ENCODE peak calls at places on chromosomes 11 and 22, in five cellular contexts. One of them, this sample, is unnamed.
A peak's percentile ranks its signal among the peaks of the same experiment; 100 is the strongest.

GRCh38 chr11:120546312-120547205 is 35.0 kb downstream of the GRIK4 start:
- DNase-seq in neuronal stem cell: no peak
- DNase-seq in H1: no peak
- DNase-seq in H9: peak; percentile 64
- DNase-seq in mesenchymal stem cell: peak; percentile 96
- DNase-seq in this sample: peak; percentile 49

GRCh38 chr11:76792505-76793264 is 9.5 kb downstream of the TSKU start:
- DNase-seq in H1: no peak
- DNase-seq in neuronal stem cell: no peak
- DNase-seq in mesenchymal stem cell: no peak
- DNase-seq in H9: no peak
- DNase-seq in this sample: no peak

GRCh38 chr22:22771696-22772377 is 115.8 kb upstream of the IGLL5 start:
- DNase-seq in neuronal stem cell: no peak
- DNase-seq in H1: no peak
- DNase-seq in mesenchymal stem cell: no peak
- DNase-seq in H9: no peak
- DNase-seq in this sample: no peak

GRCh38 chr22:36212896-36213295 is 11.3 kb upstream of the APOL4 start:
- DNase-seq in H9: no peak
- DNase-seq in mesenchymal stem cell: no peak
- DNase-seq in neuronal stem cell: no peak
- DNase-seq in H1: no peak
- DNase-seq in this sample: no peak

GRCh38 chr11:59755701-59756495 is 722 bp downstream of the STX3 start:
- DNase-seq in H9: peak; percentile 71
- DNase-seq in neuronal stem cell: peak; percentile 51
- DNase-seq in H1: no peak
- DNase-seq in mesenchymal stem cell: peak; percentile 85
- DNase-seq in this sample: peak; percentile 65

GRCh38 chr11:2798951-2799761 is 86.4 kb downstream of the CDKN1C start:
- DNase-seq in mesenchymal stem cell: peak; percentile 61
- DNase-seq in H1: no peak
- DNase-seq in H9: peak; percentile 17
- DNase-seq in neuronal stem cell: no peak
- DNase-seq in this sample: no peak

GRCh38 chr11:131668867-131669780 is 298.7 kb downstream of the NTM start:
- DNase-seq in H9: peak; percentile 77
- DNase-seq in mesenchymal stem cell: peak; percentile 54
- DNase-seq in H1: no peak
- DNase-seq in neuronal stem cell: peak; percentile 50
- DNase-seq in this sample: peak; percentile 53

GRCh38 chr11:74057251-74058151 is 48.6 kb upstream of the UCP3 start:
- DNase-seq in H9: no peak
- DNase-seq in H1: no peak
- DNase-seq in neuronal stem cell: no peak
- DNase-seq in mesenchymal stem cell: peak; percentile 91
- DNase-seq in this sample: no peak

GRCh38 chr22:22959147-22959827 is 71.7 kb downstream of the IGLL5 start:
- DNase-seq in neuronal stem cell: peak; percentile 76
- DNase-seq in mesenchymal stem cell: peak; percentile 31
- DNase-seq in H1: no peak
- DNase-seq in H9: peak; percentile 73
- DNase-seq in this sample: peak; percentile 85

GRCh38 chr11:133163463-133164419 is 368.6 kb downstream of the OPCML start:
- DNase-seq in neuronal stem cell: peak; percentile 46
- DNase-seq in H1: no peak
- DNase-seq in H9: peak; percentile 40
- DNase-seq in mesenchymal stem cell: no peak
- DNase-seq in this sample: no peak

GRCh38 chr11:74325649-74326645 is 14.5 kb upstream of the P4HA3 start:
- DNase-seq in neuronal stem cell: no peak
- DNase-seq in H1: no peak
- DNase-seq in H9: no peak
- DNase-seq in mesenchymal stem cell: peak; percentile 35
- DNase-seq in this sample: no peak

GRCh38 chr11:96341237-96342130 is 1.5 kb downstream of the MAML2 start:
- DNase-seq in mesenchymal stem cell: peak; percentile 70
- DNase-seq in H9: peak; percentile 61
- DNase-seq in H1: no peak
- DNase-seq in neuronal stem cell: peak; percentile 26
- DNase-seq in this sample: no peak

GRCh38 chr11:66542362-66542761 is 3.5 kb downstream of the ZDHHC24 start:
- DNase-seq in H9: no peak
- DNase-seq in H1: no peak
- DNase-seq in mesenchymal stem cell: no peak
- DNase-seq in neuronal stem cell: no peak
- DNase-seq in this sample: no peak

GRCh38 chr11:44940835-44941234 is 9.8 kb downstream of the TP53I11 start:
- DNase-seq in H9: no peak
- DNase-seq in neuronal stem cell: no peak
- DNase-seq in H1: no peak
- DNase-seq in mesenchymal stem cell: no peak
- DNase-seq in this sample: no peak

GRCh38 chr11:36627006-36627405 is 29.0 kb upstream of the RAG2 start:
- DNase-seq in H9: no peak
- DNase-seq in mesenchymal stem cell: no peak
- DNase-seq in neuronal stem cell: no peak
- DNase-seq in H1: no peak
- DNase-seq in this sample: no peak

GRCh38 chr22:24128631-24129601 is 52.4 kb upstream of the SUSD2 start:
- DNase-seq in H9: no peak
- DNase-seq in mesenchymal stem cell: no peak
- DNase-seq in neuronal stem cell: no peak
- DNase-seq in H1: no peak
- DNase-seq in this sample: no peak

GRCh38 chr11:78080818-78081495 is 1.3 kb upstream of the NDUFC2 start:
- DNase-seq in neuronal stem cell: no peak
- DNase-seq in H1: no peak
- DNase-seq in H9: no peak
- DNase-seq in mesenchymal stem cell: peak; percentile 69
- DNase-seq in this sample: no peak

GRCh38 chr11:44916797-44917196 is 33.9 kb downstream of the TP53I11 start:
- DNase-seq in H9: no peak
- DNase-seq in H1: no peak
- DNase-seq in mesenchymal stem cell: no peak
- DNase-seq in neuronal stem cell: no peak
- DNase-seq in this sample: no peak

GRCh38 chr22:35917651-35918050 is 111.0 kb downstream of the RBFOX2 start:
- DNase-seq in mesenchymal stem cell: no peak
- DNase-seq in H1: no peak
- DNase-seq in neuronal stem cell: no peak
- DNase-seq in H9: no peak
- DNase-seq in this sample: no peak

GRCh38 chr11:1937616-1938342 is 9.4 kb upstream of the MRPL23 start:
- DNase-seq in H1: no peak
- DNase-seq in H9: no peak
- DNase-seq in neuronal stem cell: no peak
- DNase-seq in mesenchymal stem cell: no peak
- DNase-seq in this sample: no peak

GRCh38 chr11:8642226-8642625 is 40.2 kb downstream of the TRIM66 start:
- DNase-seq in mesenchymal stem cell: no peak
- DNase-seq in H1: no peak
- DNase-seq in H9: no peak
- DNase-seq in neuronal stem cell: no peak
- DNase-seq in this sample: no peak

GRCh38 chr11:65108469-65109123 is 3.1 kb upstream of the TM7SF2 start:
- DNase-seq in neuronal stem cell: no peak
- DNase-seq in mesenchymal stem cell: no peak
- DNase-seq in H1: no peak
- DNase-seq in H9: peak; percentile 31
- DNase-seq in this sample: no peak

GRCh38 chr11:74008373-74009229 is at the start of gene UCP3:
- DNase-seq in mesenchymal stem cell: no peak
- DNase-seq in neuronal stem cell: no peak
- DNase-seq in H1: no peak
- DNase-seq in H9: no peak
- DNase-seq in this sample: no peak

GRCh38 chr11:107722671-107723070 is 10.8 kb upstream of the SLN start:
- DNase-seq in neuronal stem cell: no peak
- DNase-seq in H9: no peak
- DNase-seq in H1: no peak
- DNase-seq in mesenchymal stem cell: no peak
- DNase-seq in this sample: no peak

GRCh38 chr11:117969160-117969991 is 16.8 kb upstream of the IL10RA start:
- DNase-seq in H1: no peak
- DNase-seq in neuronal stem cell: no peak
- DNase-seq in mesenchymal stem cell: no peak
- DNase-seq in H9: no peak
- DNase-seq in this sample: no peak

GRCh38 chr11:63880031-63880841 is 36.7 kb downstream of the RCOR2 start:
- DNase-seq in H1: no peak
- DNase-seq in mesenchymal stem cell: peak; percentile 34
- DNase-seq in H9: no peak
- DNase-seq in neuronal stem cell: no peak
- DNase-seq in this sample: no peak

GRCh38 chr22:45197606-45198462 is 34.1 kb downstream of the NUP50 start:
- DNase-seq in mesenchymal stem cell: no peak
- DNase-seq in neuronal stem cell: no peak
- DNase-seq in H9: no peak
- DNase-seq in H1: no peak
- DNase-seq in this sample: peak; percentile 71

GRCh38 chr11:12799373-12799835 is 125.2 kb downstream of the TEAD1 start:
- DNase-seq in mesenchymal stem cell: no peak
- DNase-seq in H1: no peak
- DNase-seq in H9: no peak
- DNase-seq in neuronal stem cell: no peak
- DNase-seq in this sample: no peak

GRCh38 chr11:12798609-12799011 is 124.4 kb downstream of the TEAD1 start:
- DNase-seq in H9: no peak
- DNase-seq in mesenchymal stem cell: no peak
- DNase-seq in H1: no peak
- DNase-seq in neuronal stem cell: no peak
- DNase-seq in this sample: no peak

GRCh38 chr11:12797996-12798395 is 123.8 kb downstream of the TEAD1 start:
- DNase-seq in mesenchymal stem cell: no peak
- DNase-seq in H9: no peak
- DNase-seq in neuronal stem cell: no peak
- DNase-seq in H1: no peak
- DNase-seq in this sample: no peak

GRCh38 chr11:12801976-12802375 is 127.8 kb downstream of the TEAD1 start:
- DNase-seq in neuronal stem cell: no peak
- DNase-seq in H1: no peak
- DNase-seq in mesenchymal stem cell: no peak
- DNase-seq in H9: no peak
- DNase-seq in this sample: peak; percentile 94

GRCh38 chr11:12800032-12800671 is 125.9 kb downstream of the TEAD1 start:
- DNase-seq in neuronal stem cell: no peak
- DNase-seq in mesenchymal stem cell: peak; percentile 88
- DNase-seq in H1: no peak
- DNase-seq in H9: no peak
- DNase-seq in this sample: peak; percentile 89
- H3K14ac ChIP-seq in neuronal stem cell: no peak overlapping the region
- H3K14ac ChIP-seq in mesenchymal stem cell: no peak overlapping the region
- H3K14ac ChIP-seq in H1: no peak overlapping the region
- H3K14ac ChIP-seq in H9: no peak overlapping the region
- H3K14ac ChIP-seq in this sample: no peak overlapping the region

DNA sequence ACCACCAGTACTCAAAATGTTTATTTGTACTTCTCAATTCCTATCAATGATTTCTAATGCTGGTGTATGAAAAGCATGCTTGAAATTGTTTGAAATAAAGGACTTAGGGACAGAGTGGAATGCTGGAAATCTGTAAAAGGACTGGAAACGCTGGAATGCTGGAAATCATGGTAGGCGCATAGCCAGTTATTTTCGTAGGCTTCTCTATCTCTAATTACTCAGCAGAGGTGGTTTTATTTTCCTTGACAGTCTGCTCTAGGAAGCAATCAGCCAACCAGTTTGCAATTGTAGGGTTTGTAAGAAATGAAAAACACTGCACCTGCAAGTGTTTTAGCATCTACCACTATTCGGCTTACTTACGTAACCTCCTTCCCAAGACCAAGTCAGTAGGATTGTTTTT is 788 bp downstream of the LIN7C start:
- DNase-seq in mesenchymal stem cell: no peak
- DNase-seq in H1: no peak
- DNase-seq in neuronal stem cell: no peak
- DNase-seq in H9: no peak
- DNase-seq in this sample: peak; percentile 34
- H3K23ac ChIP-seq in mesenchymal stem cell: no peak overlapping the region
- H3K23ac ChIP-seq in H1: no peak overlapping the region
- H3K23ac ChIP-seq in neuronal stem cell: no peak overlapping the region
- H3K23ac ChIP-seq in H9: no peak overlapping the region
- H3K23ac ChIP-seq in this sample: no peak overlapping the region

GRCh38 chr11:90847268-90847886 is 624.5 kb upstream of the CHORDC1 start:
- DNase-seq in H9: no peak
- DNase-seq in mesenchymal stem cell: no peak
- DNase-seq in neuronal stem cell: no peak
- DNase-seq in H1: no peak
- DNase-seq in this sample: no peak

GRCh38 chr11:90845126-90845525 is 622.3 kb upstream of the CHORDC1 start:
- DNase-seq in H9: no peak
- DNase-seq in H1: no peak
- DNase-seq in neuronal stem cell: no peak
- DNase-seq in mesenchymal stem cell: no peak
- DNase-seq in this sample: peak; percentile 40

GRCh38 chr11:90845799-90846198 is 623.0 kb upstream of the CHORDC1 start:
- DNase-seq in mesenchymal stem cell: no peak
- DNase-seq in neuronal stem cell: no peak
- DNase-seq in H9: no peak
- DNase-seq in H1: no peak
- DNase-seq in this sample: no peak

GRCh38 chr11:90849278-90849677 is 626.4 kb upstream of the CHORDC1 start:
- DNase-seq in neuronal stem cell: no peak
- DNase-seq in H1: no peak
- DNase-seq in H9: no peak
- DNase-seq in mesenchymal stem cell: no peak
- DNase-seq in this sample: no peak

GRCh38 chr11:90846628-90847027 is 623.8 kb upstream of the CHORDC1 start:
- DNase-seq in neuronal stem cell: no peak
- DNase-seq in H1: no peak
- DNase-seq in mesenchymal stem cell: no peak
- DNase-seq in H9: no peak
- DNase-seq in this sample: peak; percentile 68
- H2BK12ac ChIP-seq in neuronal stem cell: no peak overlapping the region
- H2BK12ac ChIP-seq in H1: no peak overlapping the region
- H2BK12ac ChIP-seq in mesenchymal stem cell: no peak overlapping the region
- H2BK12ac ChIP-seq in H9: no peak overlapping the region
- H2BK12ac ChIP-seq in this sample: no peak overlapping the region

DNA sequence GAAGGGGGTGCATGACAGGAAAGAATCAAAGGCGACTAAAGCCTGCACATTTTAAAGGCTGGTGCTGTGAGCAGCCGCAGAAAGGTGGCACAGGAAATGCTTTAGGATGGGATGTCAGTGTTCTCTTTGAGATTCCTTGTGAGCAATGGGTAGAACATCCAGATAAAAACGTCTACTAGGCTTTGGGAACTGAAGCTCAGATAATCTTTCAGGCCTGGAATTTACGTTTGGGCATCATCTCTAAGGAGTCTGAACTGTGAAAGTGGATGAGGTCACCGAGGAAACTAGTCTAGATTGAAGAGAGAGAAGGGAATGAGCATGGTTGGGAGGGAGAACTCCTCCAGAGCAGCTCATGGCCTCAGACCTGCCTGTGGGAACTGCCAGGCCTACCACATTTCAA is 65.7 kb downstream of the FLI1 start:
- DNase-seq in mesenchymal stem cell: peak; percentile 54
- DNase-seq in H1: no peak
- DNase-seq in neuronal stem cell: no peak
- DNase-seq in H9: no peak
- DNase-seq in this sample: peak; percentile 11
- H3K14ac ChIP-seq in mesenchymal stem cell: no peak overlapping the region
- H3K14ac ChIP-seq in H1: no peak overlapping the region
- H3K14ac ChIP-seq in neuronal stem cell: no peak overlapping the region
- H3K14ac ChIP-seq in H9: no peak overlapping the region
- H3K14ac ChIP-seq in this sample: no peak overlapping the region

This sample was measured in trophoblast cell.